ENCODE peak calls at places on chromosome 3, in four cellular contexts. S is GM04504, N is astrocyte of the spinal cord, P is AG08396. K is an unnamed sample.
A peak's percentile ranks its signal among the peaks of the same experiment; 100 is the strongest.

GRCh38 chr3:76679510-76679909 is 360.4 kb upstream of the ROBO2 start:
- DNase-seq in S (no peak), N (no peak), P (no peak), K (no peak)

GRCh38 chr3:159586587-159587202 is 401.9 kb upstream of the IL12A start:
- DNase-seq in S (no peak), N (peak; percentile 57), P (peak; percentile 27), K (peak; percentile 3)

GRCh38 chr3:150041877-150042276 is 71.2 kb upstream of the PFN2 start:
- DNase-seq in S (no peak), N (no peak), P (no peak), K (no peak)

GRCh38 chr3:13193320-13194284 is 120.4 kb upstream of the IQSEC1 start:
- DNase-seq in S (no peak), N (no peak), P (no peak), K (no peak)

GRCh38 chr3:36709281-36709680 is 55.1 kb downstream of the DCLK3 start:
- DNase-seq in S (no peak), N (no peak), P (no peak), K (no peak)

GRCh38 chr3:61914277-61914676 is 352.9 kb downstream of the PTPRG start:
- DNase-seq in S (peak; percentile 48), N (no peak), P (no peak), K (no peak)

GRCh38 chr3:22372292-22372949 is 621.4 kb upstream of the ZNF385D start:
- DNase-seq in S (no peak), N (no peak), P (no peak), K (no peak)

GRCh38 chr3:48403533-48404439 is 26.1 kb downstream of the PLXNB1 start:
- DNase-seq in S (no peak), N (no peak), P (no peak), K (no peak)

GRCh38 chr3:51710631-51711351 is 3.9 kb downstream of the GRM2 start:
- DNase-seq in S (no peak), N (no peak), P (no peak), K (no peak)

GRCh38 chr3:122929188-122929465 is 98.4 kb downstream of the SEMA5B start:
- DNase-seq in S (no peak), N (no peak), P (no peak), K (no peak)

GRCh38 chr3:116579843-116580242 is 129.7 kb upstream of the TUSC7 start:
- DNase-seq in S (no peak), N (peak; percentile 25), P (peak; percentile 3), K (no peak)

GRCh38 chr3:133384331-133385027 is 15.4 kb upstream of the BFSP2 start:
- DNase-seq in S (no peak), N (peak; percentile 71), P (peak; percentile 65), K (peak; percentile 34)

GRCh38 chr3:10816019-10816862 is at the start of gene SLC6A11:
- DNase-seq in S (no peak), N (no peak), P (peak; percentile 20), K (no peak)

GRCh38 chr3:190326930-190327329 is 4.7 kb upstream of the CLDN1 start:
- DNase-seq in S (peak; percentile 54), N (peak; percentile 74), P (no peak), K (peak; percentile 17)

GRCh38 chr3:173529062-173529711 is 131.6 kb downstream of the NLGN1 start:
- DNase-seq in S (peak; percentile 3), N (no peak), P (no peak), K (peak; percentile 6)

GRCh38 chr3:187931111-187931510 is 185.8 kb upstream of the BCL6 start:
- DNase-seq in S (no peak), N (peak; percentile 36), P (no peak), K (no peak)

GRCh38 chr3:122679467-122680291 is 960 bp upstream of the PARP14 start:
- DNase-seq in S (no peak), N (no peak), P (peak; percentile 19), K (no peak)

GRCh38 chr3:138348107-138348949 is at the start of gene MRAS:
- DNase-seq in S (peak; percentile 57), N (peak; percentile 75), P (peak; percentile 91), K (peak; percentile 45)

GRCh38 chr3:45210308-45211038 is 15.6 kb downstream of the TMEM158 start:
- DNase-seq in S (no peak), N (peak; percentile 78), P (peak; percentile 77), K (peak; percentile 78)

GRCh38 chr3:44106761-44107160 is 134.9 kb upstream of the TOPAZ1 start:
- DNase-seq in S (no peak), N (no peak), P (no peak), K (no peak)

K was measured in fibroblast of the conjunctiva.